ENCODE peak calls at places on chromosome 9, in six cellular contexts. I, Q, J, Y, W and L are unnamed samples.

GRCh38 chr9:27749838-27750237 is 176.6 kb upstream of the C9orf72 start:
- DNase-seq in I (no peak), Q (no peak), J (no peak), Y (no peak), W (no peak), L (no peak)

GRCh38 chr9:86352440-86353106 is 1.6 kb downstream of the TUT7 start:
- DNase-seq in I (no peak), Q (peak), J (peak), Y (no peak), W (no peak), L (no peak)

GRCh38 chr9:90433398-90433890 is 209.2 kb downstream of the DIRAS2 start:
- DNase-seq in I (no peak), Q (no peak), J (no peak), Y (no peak), W (no peak), L (peak)

GRCh38 chr9:69250681-69251080 is 74.3 kb upstream of the ENTREP1 start:
- DNase-seq in I (no peak), Q (no peak), J (no peak), Y (no peak), W (no peak), L (no peak)

GRCh38 chr9:3732077-3733038 is 206.6 kb upstream of the RFX3 start:
- DNase-seq in I (peak), Q (peak), J (peak), Y (peak), W (peak), L (peak)

GRCh38 chr9:88041447-88041846 is 67.1 kb upstream of the CDK20 start:
- DNase-seq in I (no peak), Q (no peak), J (peak), Y (no peak), W (peak), L (peak)

GRCh38 chr9:137705443-137705863 is 86.6 kb downstream of the EHMT1 start:
- DNase-seq in I (no peak), Q (no peak), J (no peak), Y (no peak), W (no peak), L (no peak)

GRCh38 chr9:91643474-91644102 is 220.0 kb upstream of the NFIL3 start:
- DNase-seq in I (no peak), Q (no peak), J (peak), Y (no peak), W (no peak), L (no peak)

GRCh38 chr9:83981126-83981871 is 694 bp downstream of the RMI1 start:
- DNase-seq in I (no peak), Q (peak), J (peak), Y (peak), W (peak), L (peak)

GRCh38 chr9:94031946-94032345 is 52.3 kb upstream of the PTPDC1 start:
- DNase-seq in I (no peak), Q (no peak), J (peak), Y (no peak), W (no peak), L (no peak)

GRCh38 chr9:135641745-135642144 is 2.4 kb upstream of the GLT6D1 start:
- DNase-seq in I (no peak), Q (no peak), J (no peak), Y (no peak), W (no peak), L (no peak)

GRCh38 chr9:27924502-27924901 is 351.2 kb upstream of the C9orf72 start:
- DNase-seq in I (no peak), Q (no peak), J (no peak), Y (peak), W (no peak), L (no peak)

GRCh38 chr9:135605238-135605781 is 34.0 kb downstream of the GLT6D1 start:
- DNase-seq in I (no peak), Q (no peak), J (no peak), Y (no peak), W (peak), L (no peak)

GRCh38 chr9:98960409-98960808 is 16.7 kb downstream of the COL15A1 start:
- DNase-seq in I (no peak), Q (no peak), J (no peak), Y (no peak), W (no peak), L (no peak)

GRCh38 chr9:20623748-20624124 is 1.4 kb upstream of the MLLT3 start:
- DNase-seq in I (no peak), Q (no peak), J (no peak), Y (peak), W (no peak), L (peak)

GRCh38 chr9:1531411-1531903 is 481.3 kb downstream of the DMRT2 start:
- DNase-seq in I (no peak), Q (no peak), J (no peak), Y (no peak), W (no peak), L (no peak)

GRCh38 chr9:1535599-1535998 is 479.5 kb upstream of the SMARCA2 start:
- DNase-seq in I (no peak), Q (no peak), J (no peak), Y (no peak), W (no peak), L (no peak)

GRCh38 chr9:1530681-1531080 is 480.5 kb downstream of the DMRT2 start:
- DNase-seq in I (no peak), Q (no peak), J (no peak), Y (no peak), W (no peak), L (no peak)

GRCh38 chr9:1535051-1535450 is 480.1 kb upstream of the SMARCA2 start:
- DNase-seq in I (no peak), Q (peak), J (no peak), Y (no peak), W (no peak), L (no peak)

DNA sequence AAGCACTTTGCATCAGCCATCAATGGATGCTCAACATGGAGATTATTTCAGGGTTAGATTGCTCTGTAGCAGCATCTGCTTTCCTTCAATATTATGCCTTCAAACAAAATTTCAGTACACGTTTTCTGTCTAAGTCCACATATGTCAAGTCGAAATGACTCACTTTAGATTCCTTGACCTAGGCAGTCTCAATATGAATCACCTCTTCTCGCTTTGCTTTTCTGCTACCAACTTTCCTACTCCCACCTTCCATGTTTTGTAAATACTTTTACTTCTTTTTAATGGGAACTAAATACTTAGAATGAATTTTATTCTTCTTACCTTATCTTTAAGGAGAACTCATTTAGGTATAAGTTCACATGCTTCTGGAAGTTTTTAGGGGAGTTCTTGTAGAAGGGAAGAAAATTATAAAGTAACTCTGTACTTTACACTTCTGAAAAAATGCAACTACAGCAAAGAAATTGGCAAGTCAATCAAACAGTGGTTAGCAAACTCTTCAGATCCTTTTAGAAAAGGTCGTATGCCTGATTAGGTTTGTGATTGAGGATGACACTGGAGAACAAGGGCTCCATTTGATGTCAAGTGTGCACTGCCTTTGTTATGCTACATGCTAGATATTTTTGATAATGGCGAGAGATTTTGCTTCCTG is 478.5 kb upstream of the SMARCA2 start:
- DNase-seq in I (no peak), Q (no peak), J (no peak), Y (no peak), W (no peak), L (no peak)
- TF ChIP-seq EZH2phosphoT487 in I (no peak), Q (no peak), J (no peak), Y (no peak), W (no peak), L (no peak)

GRCh38 chr9:100057624-100058023 is 41.2 kb downstream of the ERP44 start:
- DNase-seq in I (no peak), Q (no peak), J (no peak), Y (no peak), W (no peak), L (no peak)

GRCh38 chr9:100063185-100063584 is 35.6 kb downstream of the ERP44 start:
- DNase-seq in I (no peak), Q (no peak), J (no peak), Y (no peak), W (no peak), L (no peak)

DNA sequence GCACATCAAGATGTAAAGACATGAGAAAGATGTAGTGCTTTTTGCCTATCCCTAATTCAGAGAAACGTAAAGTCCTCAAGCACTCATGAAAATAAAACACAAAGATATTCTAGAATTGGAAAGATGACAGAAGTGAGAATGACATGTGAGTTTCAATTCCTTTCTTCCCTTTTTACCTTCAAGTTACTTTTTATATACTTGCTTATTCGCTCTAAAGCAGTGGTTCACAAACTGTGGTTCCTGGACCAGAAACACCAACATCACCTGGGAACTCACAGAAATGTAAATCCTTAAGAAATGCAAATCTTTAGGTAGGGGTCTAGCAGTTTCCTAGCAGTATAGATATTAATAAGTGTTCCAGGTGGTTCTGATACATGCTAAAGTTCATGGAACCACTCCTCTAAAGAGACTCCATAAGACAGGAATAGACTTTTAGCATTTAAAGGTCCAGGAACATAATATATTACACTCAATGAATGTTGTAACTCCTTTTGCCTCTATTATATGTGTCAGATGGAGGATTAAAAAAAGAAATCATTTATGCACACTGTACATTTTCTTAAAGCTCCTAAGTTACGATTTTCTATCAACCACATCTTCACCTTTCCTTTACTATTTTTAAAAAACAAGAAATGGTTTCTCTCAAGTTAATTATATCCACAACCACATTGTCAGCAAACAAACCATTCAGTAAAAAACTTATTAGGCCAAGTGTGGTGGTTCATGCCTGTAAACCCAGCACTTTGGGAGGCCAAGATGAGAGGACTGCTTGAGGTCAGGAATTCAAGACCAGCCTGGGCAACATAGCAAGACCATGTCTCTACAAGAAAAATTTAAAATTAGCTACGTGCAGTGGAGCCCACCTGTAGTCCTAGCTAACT is 39.9 kb downstream of the ERP44 start:
- DNase-seq in I (no peak), Q (peak), J (no peak), Y (no peak), W (no peak), L (no peak)
- H3K9ac ChIP-seq in I (no peak), Q (peak), J (no peak), Y (no peak), W (no peak), L (no peak)

GRCh38 chr9:133727277-133727875 is 10.8 kb downstream of the SARDH start:
- DNase-seq in I (no peak), Q (no peak), J (no peak), Y (peak), W (peak), L (peak)
- TF ChIP-seq EZH2phosphoT487 in I (no peak), Q (no peak), J (no peak), Y (no peak), W (no peak), L (no peak)

DNA sequence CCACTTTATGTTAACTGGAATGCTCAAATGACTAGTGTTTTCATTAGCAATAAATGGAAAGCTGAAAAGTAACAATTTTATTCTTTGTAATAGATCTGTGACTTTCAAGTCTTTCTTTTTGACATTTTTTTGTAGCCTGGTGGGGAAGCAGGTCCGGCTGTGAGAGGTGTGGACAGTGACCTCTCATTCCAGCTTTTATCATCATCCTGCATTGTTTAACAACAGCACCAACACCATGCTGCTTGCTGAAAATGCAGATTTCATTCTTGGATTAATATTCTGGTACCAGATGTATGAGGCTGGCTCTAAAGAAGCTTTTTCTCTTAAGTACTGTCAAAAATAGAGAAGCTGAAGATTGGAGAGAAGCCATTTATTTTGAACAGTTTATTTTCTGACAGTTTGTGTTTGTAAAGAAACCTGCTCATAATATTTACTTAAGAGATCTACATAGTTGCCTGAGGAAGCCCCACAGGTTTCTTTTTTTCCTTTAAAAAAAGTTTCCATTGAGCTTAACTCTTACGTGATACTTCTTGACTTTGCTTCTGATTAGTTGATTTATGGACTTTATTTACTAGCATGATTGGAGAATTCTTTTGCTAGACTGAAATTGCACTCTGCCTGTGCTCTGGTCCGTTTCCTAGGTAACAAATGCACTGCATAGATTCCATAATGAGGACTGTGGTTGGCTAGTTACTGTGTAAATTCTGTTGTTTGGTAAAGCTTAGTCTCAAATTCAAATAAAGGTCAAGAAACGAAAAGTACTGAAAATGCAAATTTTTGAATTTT is 3.4 kb downstream of the KIAA1958 start:
- DNase-seq in I (no peak), Q (no peak), J (peak), Y (no peak), W (peak), L (peak)
- H3K9ac ChIP-seq in I (no peak), Q (no peak), J (no peak), Y (no peak), W (no peak), L (peak)

DNA sequence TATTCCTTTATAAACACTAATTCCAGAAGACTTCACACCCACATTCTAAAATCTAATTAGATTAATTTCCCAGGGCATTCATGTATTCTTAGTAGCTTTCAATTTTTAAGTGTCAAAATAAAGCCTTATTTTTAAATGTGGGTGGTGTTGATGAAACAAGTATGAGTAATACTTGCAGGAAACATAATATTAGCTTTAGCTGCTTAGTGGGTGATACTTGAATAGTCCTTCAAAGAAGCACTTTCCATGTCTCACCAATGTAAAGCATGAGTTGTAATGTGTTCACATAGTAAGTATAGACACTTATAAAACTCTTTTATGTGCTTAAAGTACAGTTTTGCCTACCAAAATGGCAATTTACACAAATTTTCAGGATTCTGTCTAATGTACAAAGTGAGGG is 6.9 kb downstream of the FNBP1 start:
- DNase-seq in I (no peak), Q (no peak), J (peak), Y (peak), W (no peak), L (no peak)
- TF ChIP-seq EZH2phosphoT487 in I (no peak), Q (no peak), J (no peak), Y (no peak), W (no peak), L (no peak)

GRCh38 chr9:123358181-123358894 is 2.3 kb downstream of the CRB2 start:
- DNase-seq in I (no peak), Q (no peak), J (no peak), Y (no peak), W (peak), L (peak)

GRCh38 chr9:123360161-123361085 is 4.4 kb downstream of the CRB2 start:
- DNase-seq in I (no peak), Q (peak), J (no peak), Y (no peak), W (peak), L (peak)

GRCh38 chr9:123359546-123359945 is 3.5 kb downstream of the CRB2 start:
- DNase-seq in I (no peak), Q (no peak), J (no peak), Y (no peak), W (no peak), L (no peak)

GRCh38 chr9:123357748-123358059 is 1.7 kb downstream of the CRB2 start:
- DNase-seq in I (no peak), Q (no peak), J (no peak), Y (no peak), W (no peak), L (no peak)

DNA sequence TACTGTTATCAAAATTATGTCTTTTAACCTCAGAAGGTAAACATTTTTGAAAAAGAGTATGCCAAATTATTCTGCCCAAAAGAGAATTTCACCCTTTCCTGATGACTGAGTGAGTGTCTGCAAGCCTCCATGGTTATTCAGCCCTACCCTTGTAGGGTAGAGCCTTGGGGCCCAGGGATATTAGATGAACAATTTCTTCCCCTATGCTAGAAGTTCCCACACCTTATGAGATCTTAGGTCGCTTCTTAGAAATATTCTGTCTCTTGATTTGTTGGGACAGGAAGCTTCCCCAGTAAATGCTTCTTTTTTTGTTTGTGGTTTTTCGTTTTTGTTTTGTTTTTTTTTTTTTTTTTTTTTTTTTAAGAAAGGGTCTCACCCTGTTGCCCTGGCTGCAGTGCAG is 3.1 kb downstream of the CRB2 start:
- DNase-seq in I (no peak), Q (no peak), J (no peak), Y (no peak), W (no peak), L (no peak)
- H3K9ac ChIP-seq in I (no peak), Q (no peak), J (no peak), Y (no peak), W (no peak), L (no peak)

GRCh38 chr9:76218151-76218867 is 175.9 kb downstream of the RFK start:
- DNase-seq in I (no peak), Q (no peak), J (no peak), Y (no peak), W (no peak), L (no peak)

GRCh38 chr9:76213751-76214150 is 180.5 kb downstream of the RFK start:
- DNase-seq in I (no peak), Q (no peak), J (no peak), Y (no peak), W (no peak), L (no peak)

GRCh38 chr9:76216161-76216649 is 178.0 kb downstream of the RFK start:
- DNase-seq in I (peak), Q (no peak), J (peak), Y (peak), W (no peak), L (no peak)

GRCh38 chr9:76218868-76219462 is 175.3 kb downstream of the RFK start:
- DNase-seq in I (no peak), Q (no peak), J (no peak), Y (no peak), W (no peak), L (peak)

GRCh38 chr9:76215066-76215465 is 179.2 kb downstream of the RFK start:
- DNase-seq in I (no peak), Q (no peak), J (peak), Y (no peak), W (no peak), L (peak)
- TF ChIP-seq EZH2phosphoT487 in I (no peak), Q (no peak), J (no peak), Y (no peak), W (no peak), L (no peak)